ENCODE peak calls at places on chromosomes 11 and 22, in six cellular contexts. J is HCT116, G is AG04450, H is RWPE1, L is dorsolateral prefrontal cortex, N is tibial artery. Z is an unnamed sample.

GRCh38 chr11:114163830-114164401 is 104.4 kb downstream of the ZBTB16 start:
- DNase-seq in J (no peak), G (no peak), H (no peak), L (no peak), N (peak), Z (peak)

GRCh38 chr11:123474994-123475393 is 44.9 kb downstream of the GRAMD1B start:
- DNase-seq in J (no peak), G (no peak), H (no peak), L (no peak), N (no peak), Z (no peak)

GRCh38 chr11:11895672-11896071 is 53.9 kb downstream of the USP47 start:
- DNase-seq in J (no peak), G (no peak), H (no peak), L (no peak), N (no peak), Z (no peak)

GRCh38 chr11:38060930-38061329 is 1462.9 kb upstream of the RAG2 start:
- DNase-seq in J (no peak), G (no peak), H (no peak), L (no peak), N (no peak), Z (no peak)

GRCh38 chr11:123461164-123461563 is 31.1 kb downstream of the GRAMD1B start:
- DNase-seq in J (no peak), G (no peak), H (no peak), L (no peak), N (no peak), Z (no peak)

GRCh38 chr11:127003260-127003981 is 2.9 kb upstream of the KIRREL3 start:
- DNase-seq in J (no peak), G (no peak), H (no peak), L (peak), N (no peak), Z (no peak)

GRCh38 chr11:64376071-64376470 is 17.1 kb downstream of the RPS6KA4 start:
- DNase-seq in J (no peak), G (no peak), H (no peak), L (no peak), N (no peak), Z (no peak)

GRCh38 chr11:101466352-101466751 is 117.5 kb downstream of the TRPC6 start:
- DNase-seq in J (no peak), G (no peak), H (no peak), L (no peak), N (no peak), Z (no peak)

GRCh38 chr11:118691926-118692830 is 12.7 kb upstream of the TREH start:
- DNase-seq in J (no peak), G (no peak), H (peak), L (no peak), N (no peak), Z (peak)

GRCh38 chr11:66353762-66354161 is 6.3 kb upstream of the B4GAT1 start:
- DNase-seq in J (no peak), G (no peak), H (no peak), L (no peak), N (no peak), Z (no peak)

GRCh38 chr11:46112961-46113617 is 8.2 kb downstream of the PHF21A start:
- DNase-seq in J (peak), G (no peak), H (peak), L (no peak), N (no peak), Z (no peak)

GRCh38 chr11:101862410-101863233 is 52.2 kb upstream of the CEP126 start:
- DNase-seq in J (peak), G (no peak), H (peak), L (no peak), N (no peak), Z (no peak)

GRCh38 chr11:49151211-49151610 is 57.2 kb downstream of the FOLH1 start:
- DNase-seq in J (no peak), G (no peak), H (no peak), L (no peak), N (no peak), Z (no peak)

GRCh38 chr22:35227248-35227647 is 30.0 kb upstream of the HMGXB4 start:
- DNase-seq in J (no peak), G (no peak), H (no peak), L (no peak), N (no peak), Z (no peak)

GRCh38 chr11:133719532-133720235 is 125.6 kb downstream of the SPATA19 start:
- DNase-seq in J (no peak), G (no peak), H (no peak), L (no peak), N (no peak), Z (no peak)

GRCh38 chr11:133714471-133715375 is 130.6 kb downstream of the SPATA19 start:
- DNase-seq in J (no peak), G (no peak), H (no peak), L (no peak), N (no peak), Z (no peak)

GRCh38 chr11:133720951-133721350 is 124.4 kb downstream of the SPATA19 start:
- DNase-seq in J (no peak), G (no peak), H (no peak), L (peak), N (no peak), Z (no peak)

GRCh38 chr11:133718238-133718637 is 127.1 kb downstream of the SPATA19 start:
- DNase-seq in J (no peak), G (no peak), H (no peak), L (no peak), N (no peak), Z (no peak)

DNA sequence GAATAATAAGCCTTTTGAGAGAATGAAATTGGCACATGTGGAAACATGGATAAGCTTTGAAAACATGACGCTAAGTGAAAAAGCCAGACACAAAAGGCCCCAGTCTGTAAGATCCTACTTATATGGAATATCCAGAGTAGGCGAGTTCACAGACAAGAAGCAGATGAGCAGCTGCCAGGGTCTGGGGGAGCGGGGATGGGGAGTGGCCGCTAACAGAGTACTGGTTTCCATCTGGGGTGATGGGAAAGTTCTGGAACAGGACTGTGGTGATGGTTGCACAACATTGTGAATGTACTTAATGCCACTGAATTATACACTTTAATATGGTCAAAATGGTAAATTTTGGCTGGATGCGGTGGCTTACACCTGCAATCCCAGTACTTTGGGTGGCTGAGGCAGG is 126.5 kb downstream of the SPATA19 start:
- DNase-seq in J (no peak), G (no peak), H (no peak), L (no peak), N (no peak), Z (no peak)
- H3K27ac ChIP-seq in J (no peak), G (no peak), H (no peak), L (no peak), N (no peak), Z (no peak)

GRCh38 chr11:112100457-112100856 is 13.8 kb downstream of the SDHD start:
- DNase-seq in J (no peak), G (peak), H (no peak), L (no peak), N (no peak), Z (no peak)

GRCh38 chr11:112097734-112098528 is 11.3 kb downstream of the SDHD start:
- DNase-seq in J (no peak), G (no peak), H (no peak), L (no peak), N (no peak), Z (no peak)

DNA sequence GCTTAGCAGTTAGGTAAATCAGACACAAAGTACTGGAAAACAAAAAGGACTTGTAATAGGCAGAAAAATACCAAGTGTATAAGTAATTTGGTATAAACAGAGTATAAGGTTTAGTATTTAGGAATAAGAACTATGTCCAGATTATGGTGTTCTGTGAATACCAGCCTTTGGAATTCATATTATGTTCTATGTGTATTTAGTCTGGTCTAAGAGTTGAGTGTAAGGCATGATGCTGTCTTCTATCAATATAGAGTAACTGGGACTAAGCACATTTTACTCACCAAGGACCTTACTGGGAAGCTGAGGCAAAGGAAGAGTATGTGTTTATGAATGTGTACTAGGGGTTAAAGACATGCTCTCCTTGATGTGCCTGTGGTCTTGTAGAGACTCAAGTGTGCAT is 9.5 kb downstream of the SDHD start:
- DNase-seq in J (no peak), G (no peak), H (no peak), L (no peak), N (no peak), Z (no peak)
- H3K27ac ChIP-seq in J (no peak), G (peak), H (no peak), L (no peak), N (no peak), Z (no peak)

DNA sequence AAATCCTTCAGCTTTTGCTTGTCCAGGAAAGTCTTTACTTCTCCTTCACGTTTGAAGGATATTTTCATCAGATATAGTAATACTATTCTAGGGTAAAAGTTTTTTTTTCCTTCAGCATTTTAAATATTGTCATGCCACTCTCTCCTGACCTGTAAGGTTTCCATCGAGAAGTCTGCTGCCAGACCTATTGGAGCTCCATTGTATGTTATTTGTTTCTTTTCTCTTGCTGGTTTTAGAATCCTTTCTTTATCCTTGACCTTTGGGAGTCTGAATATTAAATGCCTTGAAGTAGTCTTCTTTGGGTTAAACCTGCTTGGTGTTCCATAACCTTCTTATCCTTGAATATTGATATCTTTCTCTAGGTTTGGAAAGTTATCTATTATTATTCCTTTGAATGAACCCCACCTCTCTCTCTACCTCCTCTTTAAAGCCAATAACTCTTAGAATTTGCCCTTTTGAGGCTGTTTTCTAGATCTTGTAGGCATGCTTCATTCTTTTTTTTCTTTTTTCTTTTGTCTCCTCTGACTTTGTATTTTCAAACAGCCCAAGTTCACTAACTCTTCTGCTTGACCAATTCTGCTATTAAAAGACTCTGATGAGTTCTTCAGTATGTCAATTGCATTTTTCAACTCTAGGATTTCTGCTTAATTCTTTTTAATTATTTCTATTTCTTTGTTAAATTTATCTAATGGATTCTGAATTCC is 12.0 kb upstream of the WEE1 start:
- DNase-seq in J (no peak), G (no peak), H (no peak), L (no peak), N (no peak), Z (no peak)
- H3K27ac ChIP-seq in J (no peak), G (no peak), H (no peak), L (no peak), N (no peak), Z (no peak)

GRCh38 chr11:34824425-34824824 is 91.8 kb downstream of the APIP start:
- DNase-seq in J (no peak), G (no peak), H (no peak), L (no peak), N (no peak), Z (no peak)
- H3K27ac ChIP-seq in J (no peak), G (no peak), H (no peak), L (no peak), N (no peak), Z (no peak)

GRCh38 chr22:42711281-42711731 is 9.4 kb downstream of the A4GALT start:
- DNase-seq in J (no peak), G (no peak), H (no peak), L (no peak), N (no peak), Z (no peak)
- H3K27ac ChIP-seq in J (no peak), G (no peak), H (peak), L (no peak), N (peak), Z (no peak)